ENCODE peak calls at places on chromosomes 5 and 9, in nine cellular contexts. X, L, F, I, Q, V, O, S and Z are unnamed samples.
A peak's percentile ranks its signal among the peaks of the same experiment; 100 is the strongest.

GRCh38 chr5:177133845-177134652 is 476 bp downstream of the NSD1 start:
- DNase-seq in X (peak; percentile 55), O (peak; percentile 71), S (no peak), L (no peak), F (peak; percentile 48), I (peak; percentile 85), Q (peak; percentile 55), V (no peak), Z (no peak)

GRCh38 chr9:98796364-98797101 is at the start of gene ANKS6:
- DNase-seq in I (peak; percentile 89), O (peak; percentile 93), Q (peak; percentile 90), S (peak; percentile 17), X (peak; percentile 74), F (peak; percentile 78), L (peak; percentile 27), V (peak; percentile 74), Z (no peak)

GRCh38 chr9:124423591-124423990 is 8.3 kb upstream of the PSMB7 start:
- DNase-seq in F (no peak), L (no peak), S (no peak), O (no peak), X (no peak), V (no peak), I (no peak), Q (no peak), Z (no peak)

GRCh38 chr5:160064979-160065619 is 54.2 kb downstream of the PWWP2A start:
- DNase-seq in I (no peak), X (no peak), Q (no peak), S (no peak), V (no peak), L (no peak), F (no peak), O (peak; percentile 76), Z (no peak)

GRCh38 chr5:32508806-32509805 is 64.6 kb upstream of the ZFR start:
- DNase-seq in F (no peak), S (no peak), Q (no peak), L (no peak), I (no peak), V (no peak), X (no peak), O (no peak), Z (no peak)

GRCh38 chr5:170920196-170920595 is 58.4 kb downstream of the RANBP17 start:
- DNase-seq in L (no peak), X (no peak), S (no peak), I (no peak), O (no peak), V (no peak), Q (no peak), F (no peak), Z (no peak)

GRCh38 chr5:65555266-65555665 is 7.7 kb downstream of the CENPK start:
- DNase-seq in O (no peak), S (no peak), Q (no peak), L (no peak), I (no peak), F (peak; percentile 6), V (no peak), X (no peak), Z (no peak)

GRCh38 chr5:153135416-153135815 is 355.1 kb upstream of the GRIA1 start:
- DNase-seq in F (no peak), S (no peak), Q (no peak), O (no peak), L (no peak), X (no peak), V (no peak), I (no peak), Z (no peak)

GRCh38 chr5:176875783-176876505 is 23.2 kb downstream of the HK3 start:
- DNase-seq in L (no peak), S (no peak), Q (no peak), I (peak; percentile 52), X (no peak), O (no peak), V (no peak), F (no peak), Z (no peak)

GRCh38 chr5:17024686-17025180 is 88.6 kb upstream of the MYO10 start:
- DNase-seq in X (peak; percentile 70), L (no peak), V (no peak), F (peak; percentile 21), O (no peak), I (no peak), S (no peak), Q (no peak), Z (no peak)

GRCh38 chr9:101418518-101419111 is 17.0 kb downstream of the ALDOB start:
- DNase-seq in S (no peak), L (no peak), Q (no peak), O (no peak), X (no peak), V (no peak), I (no peak), F (no peak), Z (no peak)

GRCh38 chr9:94779693-94780290 is 53.3 kb downstream of the AOPEP start:
- DNase-seq in F (no peak), X (no peak), S (no peak), Q (no peak), I (no peak), V (no peak), L (no peak), O (no peak), Z (no peak)

GRCh38 chr5:50738864-50739263 is 72.4 kb downstream of the PARP8 start:
- DNase-seq in F (no peak), Q (no peak), X (peak; percentile 43), L (no peak), O (no peak), S (no peak), I (no peak), V (no peak), Z (no peak)

GRCh38 chr5:135174315-135175096 is 140.5 kb upstream of the PITX1 start:
- DNase-seq in Q (no peak), X (no peak), L (no peak), S (no peak), V (no peak), F (no peak), O (no peak), I (no peak), Z (no peak)

GRCh38 chr5:137056676-137057075 is 442.4 kb downstream of the SPOCK1 start:
- DNase-seq in L (no peak), V (no peak), I (no peak), Q (no peak), F (no peak), O (no peak), S (no peak), X (no peak), Z (no peak)

GRCh38 chr9:22050924-22051323 is 41.8 kb upstream of the CDKN2B start:
- DNase-seq in I (no peak), Q (no peak), L (no peak), F (no peak), O (no peak), X (no peak), S (no peak), V (no peak), Z (no peak)

GRCh38 chr5:36297653-36298052 is 4.0 kb downstream of the RANBP3L start:
- DNase-seq in F (no peak), O (no peak), L (no peak), Q (no peak), V (no peak), S (no peak), I (no peak), X (no peak), Z (no peak)

GRCh38 chr9:22052376-22052945 is 43.4 kb upstream of the CDKN2B start:
- DNase-seq in S (peak; percentile 95), O (no peak), I (no peak), X (peak; percentile 96), L (peak; percentile 91), Q (no peak), V (no peak), F (peak; percentile 86), Z (no peak)

GRCh38 chr9:127557998-127558546 is 54.0 kb upstream of the STXBP1 start:
- DNase-seq in F (no peak), V (no peak), X (no peak), S (no peak), I (no peak), O (no peak), Q (no peak), L (no peak), Z (no peak)

DNA sequence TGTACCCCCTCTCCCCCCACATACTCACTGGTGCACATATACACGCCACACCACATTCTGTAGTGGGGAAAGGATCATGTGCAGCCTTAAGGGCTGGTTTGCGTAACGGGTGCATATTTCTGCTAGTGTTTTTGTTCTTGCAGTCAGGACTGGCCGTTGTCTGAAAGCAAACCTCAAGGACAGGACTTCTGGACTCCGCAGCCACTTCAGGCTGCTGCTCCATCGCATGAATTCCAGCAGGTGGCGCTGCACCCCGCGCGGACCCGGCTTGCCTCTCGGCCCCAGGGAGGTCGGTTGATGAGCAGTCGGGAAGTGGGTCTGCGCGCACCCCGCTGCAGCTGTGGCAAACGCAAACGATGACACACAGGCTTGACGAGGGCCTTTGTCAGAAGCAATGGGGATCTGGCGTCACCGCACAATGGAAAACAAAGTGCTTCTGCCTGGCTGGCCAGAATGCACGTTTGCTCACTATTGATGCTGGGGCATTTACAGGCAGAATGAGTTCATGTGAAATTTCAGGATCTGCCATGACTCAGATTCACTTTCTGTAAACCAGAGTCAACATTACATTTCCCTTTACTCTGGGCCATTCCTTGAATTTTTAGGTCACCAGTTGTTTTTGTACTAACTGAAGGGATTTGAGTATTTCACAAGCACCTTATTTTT is 36.3 kb upstream of the GLRX start:
- DNase-seq in X (peak; percentile 99), V (peak; percentile 85), F (peak; percentile 98), Q (peak; percentile 92), O (peak; percentile 92), L (peak; percentile 98), S (peak; percentile 85), I (peak; percentile 95), Z (peak; percentile 41)
- TF ChIP-seq CTCF in X (peak; percentile 100), V (peak; percentile 98), F (peak; percentile 98), Q (peak; percentile 98), O (peak; percentile 94), L (peak; percentile 98), S (peak; percentile 95), I (peak; percentile 98), Z (peak; percentile 98)

DNA sequence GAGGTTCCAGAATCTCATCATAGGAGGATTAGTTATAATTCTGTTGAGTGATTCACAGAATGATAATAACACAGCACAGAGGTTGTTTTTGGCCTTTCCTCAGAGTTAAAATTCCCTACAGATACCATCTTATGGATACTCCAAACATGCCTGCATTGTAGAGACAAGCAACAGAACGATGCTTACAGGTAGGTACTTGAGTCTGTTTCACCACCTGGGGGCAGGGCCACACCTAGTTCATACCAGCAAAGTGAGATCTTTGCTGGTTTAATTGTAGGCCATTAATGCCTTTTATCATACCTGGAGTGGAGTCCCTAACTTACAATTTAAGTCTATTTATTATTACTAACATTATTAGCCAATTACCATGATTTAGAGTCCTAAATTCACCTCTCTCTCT is 416.5 kb upstream of the TLE4 start:
- DNase-seq in O (no peak), I (no peak), F (no peak), V (no peak), L (no peak), X (no peak), S (no peak), Q (no peak), Z (no peak)
- TF ChIP-seq CTCF in O (no peak), I (no peak), F (no peak), V (no peak), L (no peak), X (no peak), S (no peak), Q (no peak), Z (no peak)

GRCh38 chr9:92455217-92455616 is 27.1 kb downstream of the ASPN start:
- DNase-seq in O (no peak), I (no peak), F (no peak), L (no peak), Q (no peak), V (no peak), X (no peak), S (no peak), Z (no peak)
- TF ChIP-seq CTCF in O (no peak), I (no peak), F (peak; percentile 36), L (no peak), Q (no peak), V (peak; percentile 10), X (peak; percentile 42), S (peak; percentile 32), Z (no peak)

GRCh38 chr5:143094087-143094511 is 309.4 kb downstream of the NR3C1 start:
- DNase-seq in F (peak; percentile 39), S (no peak), L (no peak), I (no peak), O (no peak), V (no peak), Q (no peak), X (peak; percentile 9), Z (no peak)
- TF ChIP-seq CTCF in F (no peak), S (no peak), L (peak; percentile 31), I (no peak), O (no peak), V (no peak), Q (no peak), X (no peak), Z (no peak)